ENCODE peak calls at places on chromosomes 6 and 20, in seven cellular contexts. K is AG20443, B is heart right ventricle, O is DMS 273 treated with DMSO at 0.1 percent for 48 hours, N is psoas muscle, G is HepG2, P is epithelial cell of proximal tubule. S is an unnamed sample.

GRCh38 chr6:133114973-133115372 is 126.2 kb upstream of the EYA4 start:
- DNase-seq in K (no peak), B (no peak), O (no peak), N (no peak), G (no peak), P (peak), S (no peak)

GRCh38 chr20:53652090-53652858 is 58.6 kb upstream of the ZNF217 start:
- DNase-seq in K (no peak), B (no peak), O (no peak), N (no peak), G (peak), P (no peak), S (peak)

GRCh38 chr20:20549267-20549612 is 163.2 kb downstream of the RALGAPA2 start:
- DNase-seq in K (no peak), B (no peak), O (peak), N (no peak), G (no peak), P (no peak), S (peak)

GRCh38 chr6:39239527-39240154 is 10.4 kb upstream of the KCNK5 start:
- DNase-seq in K (no peak), B (no peak), O (no peak), N (no peak), G (no peak), P (no peak), S (peak)

GRCh38 chr20:56451056-56451765 is 17.2 kb upstream of the RTF2 start:
- DNase-seq in K (no peak), B (no peak), O (no peak), N (no peak), G (no peak), P (no peak), S (no peak)

GRCh38 chr6:41757931-41758640 is 10.9 kb upstream of the PGC start:
- DNase-seq in K (no peak), B (no peak), O (no peak), N (no peak), G (no peak), P (no peak), S (no peak)

GRCh38 chr20:49037962-49038387 is 8.1 kb upstream of the CSE1L start:
- DNase-seq in K (no peak), B (no peak), O (no peak), N (no peak), G (no peak), P (no peak), S (no peak)

GRCh38 chr6:126300735-126301134 is 39.2 kb upstream of the CENPW start:
- DNase-seq in K (no peak), B (no peak), O (no peak), N (no peak), G (no peak), P (no peak), S (no peak)

GRCh38 chr6:53654745-53655240 is 10.8 kb downstream of the KLHL31 start:
- DNase-seq in K (no peak), B (no peak), O (no peak), N (no peak), G (no peak), P (no peak), S (no peak)

GRCh38 chr6:148720897-148721296 is 25.9 kb upstream of the UST start:
- DNase-seq in K (no peak), B (no peak), O (no peak), N (no peak), G (no peak), P (no peak), S (no peak)

GRCh38 chr20:18811186-18811585 is 2.4 kb upstream of the SCP2D1 start:
- DNase-seq in K (no peak), B (no peak), O (no peak), N (no peak), G (no peak), P (no peak), S (no peak)

GRCh38 chr6:52672422-52673025 is 1.6 kb downstream of the TMEM14A start:
- DNase-seq in K (no peak), B (no peak), O (no peak), N (no peak), G (no peak), P (no peak), S (peak)

GRCh38 chr20:47355489-47356219 is 845 bp downstream of the ZMYND8 start:
- DNase-seq in K (no peak), B (no peak), O (peak), N (no peak), G (no peak), P (no peak), S (no peak)